ENCODE peak calls at places on chromosomes 13 and 19, in four cellular contexts. V is body of pancreas, F is AG09319, U is fibroblast of the conjunctiva. W is an unnamed sample.

GRCh38 chr19:54587026-54587425 is 6.4 kb upstream of the LILRA1 start:
- DNase-seq in F (no peak), U (no peak), V (no peak), W (no peak)

GRCh38 chr13:114127473-114128347 is 4.7 kb downstream of the RASA3 start:
- DNase-seq in V (no peak), F (no peak), U (no peak), W (no peak)

GRCh38 chr13:40017662-40018262 is 362.3 kb downstream of the COG6 start:
- DNase-seq in V (no peak), F (no peak), U (no peak), W (no peak)

GRCh38 chr19:50992666-50993035 is 8.8 kb downstream of the KLK8 start:
- DNase-seq in U (no peak), V (no peak), F (no peak), W (no peak)

GRCh38 chr13:43908156-43909126 is 28.7 kb downstream of the LACC1 start:
- DNase-seq in V (peak; percentile 33), F (no peak), U (peak; percentile 39), W (no peak)

GRCh38 chr19:5828661-5829566 is 10.6 kb downstream of the FUT6 start:
- DNase-seq in U (no peak), F (no peak), V (peak; percentile 50), W (no peak)

GRCh38 chr19:54035215-54036178 is 28.2 kb downstream of the VSTM1 start:
- DNase-seq in V (no peak), U (peak; percentile 62), F (peak; percentile 70), W (no peak)

GRCh38 chr13:109751477-109751876 is 34.9 kb downstream of the IRS2 start:
- DNase-seq in V (no peak), U (no peak), F (no peak), W (no peak)

GRCh38 chr19:47063874-47064273 is 15.4 kb upstream of the TMEM160 start:
- DNase-seq in V (no peak), U (no peak), F (no peak), W (no peak)

GRCh38 chr19:30870861-30871260 is 478.4 kb downstream of the TSHZ3 start:
- DNase-seq in F (no peak), U (no peak), V (no peak), W (no peak)

GRCh38 chr19:45311640-45312039 is 11.0 kb downstream of the CKM start:
- DNase-seq in V (no peak), U (no peak), F (no peak), W (peak; percentile 51)

GRCh38 chr19:56477429-56478338 is 539 bp upstream of the ZNF667 start:
- DNase-seq in V (peak; percentile 79), U (peak; percentile 80), F (peak; percentile 71), W (peak; percentile 76)

W was measured in lower lobe of right lung.